ENCODE peak calls at places on chromosomes 13 and 19, in four cellular contexts. D is NCI-H1930, T is fibroblast of gingiva, W is T-helper 2 cell. U is an unnamed sample.
A peak's percentile ranks its signal among the peaks of the same experiment; 100 is the strongest.

GRCh38 chr13:24802074-24802473 is 38.1 kb downstream of the RNF17 start:
- DNase-seq in D (no peak), T (peak; percentile 9), W (no peak), U (no peak)

GRCh38 chr13:44159633-44160279 is 213.9 kb upstream of the SERP2 start:
- DNase-seq in D (no peak), T (peak; percentile 54), W (no peak), U (no peak)

GRCh38 chr19:54389556-54389955 is 24.8 kb upstream of the LAIR1 start:
- DNase-seq in D (no peak), T (no peak), W (no peak), U (no peak)

GRCh38 chr19:35755550-35756371 is 1.1 kb downstream of the HSPB6 start:
- DNase-seq in D (no peak), T (peak; percentile 93), W (peak; percentile 57), U (peak; percentile 72)

GRCh38 chr13:100235311-100235901 is 146.5 kb downstream of the PCCA start:
- DNase-seq in D (peak; percentile 56), T (peak; percentile 56), W (no peak), U (peak; percentile 35)

GRCh38 chr19:3097442-3097871 is 3.3 kb downstream of the GNA11 start:
- DNase-seq in D (no peak), T (no peak), W (no peak), U (peak; percentile 51)

GRCh38 chr19:33432408-33433170 is 59.1 kb downstream of the CEBPG start:
- DNase-seq in D (no peak), T (no peak), W (no peak), U (no peak)

GRCh38 chr19:6465006-6465405 is 935 bp downstream of the CRB3 start:
- DNase-seq in D (no peak), T (no peak), W (no peak), U (no peak)

GRCh38 chr13:68810660-68811059 is 1297.0 kb upstream of the ATXN8OS start:
- DNase-seq in D (no peak), T (no peak), W (no peak), U (no peak)

GRCh38 chr13:110560606-110561334 is 752 bp downstream of the RAB20 start:
- DNase-seq in D (no peak), T (peak; percentile 15), W (no peak), U (peak; percentile 61)

GRCh38 chr13:76816394-76816793 is 69.8 kb downstream of the KCTD12 start:
- DNase-seq in D (no peak), T (no peak), W (no peak), U (no peak)

GRCh38 chr13:90362718-90363117 is 984.8 kb upstream of the MIR17HG start:
- DNase-seq in D (no peak), T (no peak), W (no peak), U (no peak)

GRCh38 chr13:42633495-42633894 is 59.5 kb downstream of the TNFSF11 start:
- DNase-seq in D (no peak), T (no peak), W (no peak), U (no peak)

GRCh38 chr13:79226938-79227337 is 179.1 kb downstream of the RBM26 start:
- DNase-seq in D (no peak), T (no peak), W (no peak), U (no peak)

GRCh38 chr19:13839938-13840750 is 36.8 kb upstream of the NANOS3 start:
- DNase-seq in D (no peak), T (peak; percentile 72), W (peak; percentile 51), U (peak; percentile 79)

GRCh38 chr19:33806434-33806881 is 9.8 kb downstream of the KCTD15 start:
- DNase-seq in D (no peak), T (no peak), W (no peak), U (no peak)

GRCh38 chr19:56864443-56865125 is 24.1 kb upstream of the PEG3 start:
- DNase-seq in D (no peak), T (no peak), W (no peak), U (no peak)

GRCh38 chr13:37029617-37030016 is 29.0 kb downstream of the EXOSC8 start:
- DNase-seq in D (no peak), T (peak; percentile 31), W (no peak), U (no peak)

GRCh38 chr19:39270091-39270871 is 2.1 kb downstream of the IFNL2 start:
- DNase-seq in D (no peak), T (peak; percentile 4), W (no peak), U (peak; percentile 37)

GRCh38 chr13:50646070-50646469 is 197.4 kb downstream of the DLEU7 start:
- DNase-seq in D (no peak), T (no peak), W (no peak), U (no peak)

GRCh38 chr13:102097708-102098107 is 304.1 kb downstream of the FGF14 start:
- DNase-seq in D (no peak), T (no peak), W (no peak), U (no peak)

GRCh38 chr13:30904043-30904442 is 2.0 kb upstream of the MEDAG start:
- DNase-seq in D (no peak), T (no peak), W (no peak), U (no peak)

GRCh38 chr13:64753606-64754005 is 2476.5 kb downstream of the PCDH9 start:
- DNase-seq in D (no peak), T (no peak), W (no peak), U (no peak)

GRCh38 chr19:46721269-46722003 is 4.5 kb upstream of the PRKD2 start:
- DNase-seq in D (no peak), T (no peak), W (no peak), U (no peak)

GRCh38 chr19:29837448-29837961 is 25.7 kb downstream of the CCNE1 start:
- DNase-seq in D (no peak), T (no peak), W (no peak), U (no peak)

GRCh38 chr19:1860133-1860775 is 3.1 kb downstream of the KLF16 start:
- DNase-seq in D (no peak), T (peak; percentile 77), W (peak; percentile 58), U (peak; percentile 90)

GRCh38 chr19:53394522-53394973 is 401 bp upstream of the ZNF765 start:
- DNase-seq in D (peak; percentile 51), T (peak; percentile 46), W (no peak), U (peak; percentile 55)

GRCh38 chr13:51773515-51773914 is 30.4 kb downstream of the DHRS12 start:
- DNase-seq in D (no peak), T (no peak), W (no peak), U (no peak)

GRCh38 chr13:76385606-76386005 is 500.6 kb downstream of the KCTD12 start:
- DNase-seq in D (no peak), T (peak; percentile 13), W (no peak), U (no peak)

U was measured in hepatic stellate cell.